ENCODE peak calls at places on chromosomes 4 and X, in six cellular contexts. H is neural progenitor cell, A is esophagus squamous epithelium, W is A549, D is heart left ventricle, Q is mucosa of descending colon. F is an unnamed sample. For H3K4me1, the result is how much of the 10 kb centered on the place peaks cover.

GRCh38 chrX:18428006-18428405 is 2.6 kb downstream of the CDKL5 start:
- DNase-seq in H (no peak), A (no peak), W (no peak), D (no peak), Q (no peak), F (no peak)

GRCh38 chr4:26687728-26688127 is 103.8 kb downstream of the TBC1D19 start:
- DNase-seq in H (no peak), A (no peak), W (no peak), D (no peak), Q (no peak), F (no peak)

GRCh38 chr4:110970642-110971041 is 347.8 kb upstream of the PITX2 start:
- DNase-seq in H (peak), A (no peak), W (peak), D (no peak), Q (peak), F (no peak)

GRCh38 chr4:107950746-107951540 is 19.6 kb downstream of the CYP2U1 start:
- DNase-seq in H (no peak), A (no peak), W (no peak), D (no peak), Q (no peak), F (no peak)

GRCh38 chrX:9285342-9285771 is 179.5 kb upstream of the TBL1X start:
- DNase-seq in H (no peak), A (no peak), W (no peak), D (no peak), Q (no peak), F (no peak)

GRCh38 chr4:42515156-42515884 is 118.0 kb downstream of the SHISA3 start:
- DNase-seq in H (no peak), A (no peak), W (no peak), D (no peak), Q (no peak), F (no peak)

GRCh38 chr4:4245172-4245571 is 2.9 kb downstream of the TMEM128 start:
- DNase-seq in H (no peak), A (no peak), W (no peak), D (no peak), Q (no peak), F (peak)

GRCh38 chr4:98663226-98664006 is 5.0 kb upstream of the TSPAN5 start:
- DNase-seq in H (no peak), A (no peak), W (no peak), D (no peak), Q (no peak), F (no peak)

GRCh38 chrX:120334137-120334536 is 22.9 kb upstream of the TMEM255A start:
- DNase-seq in H (no peak), A (no peak), W (no peak), D (no peak), Q (no peak), F (no peak)

GRCh38 chr4:76886848-76887441 is 11.0 kb downstream of the SOWAHB start:
- DNase-seq in H (no peak), A (no peak), W (no peak), D (no peak), Q (no peak), F (no peak)

GRCh38 chrX:22059800-22060199 is 27.7 kb downstream of the PHEX start:
- DNase-seq in H (no peak), A (no peak), W (no peak), D (no peak), Q (no peak), F (no peak)

GRCh38 chr4:20075479-20075878 is 176.2 kb upstream of the SLIT2 start:
- DNase-seq in H (no peak), A (no peak), W (no peak), D (no peak), Q (no peak), F (no peak)

GRCh38 chr4:144449623-144450022 is 196.3 kb upstream of the HHIP start:
- DNase-seq in H (no peak), A (no peak), W (no peak), D (no peak), Q (no peak), F (no peak)

GRCh38 chrX:2650865-2651264 is 40.2 kb upstream of the CD99 start:
- DNase-seq in H (no peak), A (no peak), W (no peak), D (no peak), Q (no peak), F (no peak)

GRCh38 chrX:2656243-2656836 is 34.8 kb upstream of the CD99 start:
- DNase-seq in H (no peak), A (no peak), W (no peak), D (no peak), Q (no peak), F (no peak)

GRCh38 chrX:2650037-2650436 is 41.1 kb upstream of the CD99 start:
- DNase-seq in H (no peak), A (no peak), W (no peak), D (no peak), Q (no peak), F (no peak)

GRCh38 chrX:2654436-2655340 is 36.4 kb upstream of the CD99 start:
- DNase-seq in H (no peak), A (no peak), W (peak), D (no peak), Q (peak), F (no peak)

GRCh38 chrX:2652106-2652505 is 39.0 kb upstream of the CD99 start:
- DNase-seq in H (peak), A (no peak), W (peak), D (no peak), Q (no peak), F (no peak)
- TF ChIP-seq CTCF in H (peak), A (no peak), W (no peak), D (no peak), Q (no peak), F (no peak)

DNA sequence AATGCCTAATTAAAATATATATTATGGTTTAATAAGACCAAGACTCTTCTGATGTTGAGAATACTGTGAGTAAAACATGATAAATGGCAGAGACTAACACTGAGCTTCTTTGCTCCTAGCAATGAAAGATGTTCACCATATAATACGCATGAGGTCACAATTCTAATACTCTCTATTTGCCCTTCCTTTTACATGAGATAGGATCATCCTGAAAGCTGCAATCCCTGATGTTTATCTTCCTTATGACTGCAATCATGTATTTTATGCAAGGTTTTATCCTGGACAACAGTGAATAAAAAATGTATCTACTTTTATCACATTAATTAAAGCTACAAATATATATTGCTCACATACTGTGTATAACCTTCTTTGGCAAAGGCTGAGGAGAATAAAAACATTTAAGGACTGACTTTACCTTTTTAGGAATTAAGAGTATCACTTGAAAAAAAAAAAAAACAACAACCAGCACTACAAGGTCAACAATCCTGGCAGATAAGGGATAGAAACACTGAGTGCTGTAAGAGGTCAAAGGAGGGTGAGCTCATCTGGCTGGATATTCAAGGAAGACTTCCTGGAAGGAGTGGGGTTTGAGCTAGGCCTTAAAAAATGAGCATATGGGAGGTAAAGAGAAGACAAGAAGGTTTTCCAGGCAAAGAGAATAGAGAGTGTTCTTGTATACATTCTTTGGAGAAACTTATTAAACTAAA is 99.9 kb downstream of the AREG start:
- DNase-seq in H (no peak), A (no peak), W (peak), D (no peak), Q (no peak), F (no peak)
- H3K4me1 ChIP-seq in H (under half), A (under half), W (half or more), D (under half), Q (under half), F (under half)

GRCh38 chr4:5753766-5754528 is 42.9 kb downstream of the EVC start:
- DNase-seq in H (no peak), A (no peak), W (peak), D (no peak), Q (no peak), F (peak)

GRCh38 chr4:5751073-5751917 is 40.3 kb downstream of the EVC start:
- DNase-seq in H (no peak), A (no peak), W (no peak), D (no peak), Q (no peak), F (peak)

GRCh38 chr4:5753366-5753765 is 42.4 kb downstream of the EVC start:
- DNase-seq in H (no peak), A (no peak), W (no peak), D (no peak), Q (no peak), F (peak)

GRCh38 chr4:5752803-5753184 is 41.8 kb downstream of the EVC start:
- DNase-seq in H (no peak), A (no peak), W (no peak), D (no peak), Q (no peak), F (no peak)

GRCh38 chr4:5751918-5752802 is 41.2 kb downstream of the EVC start:
- DNase-seq in H (peak), A (no peak), W (no peak), D (no peak), Q (no peak), F (no peak)
- TF ChIP-seq CTCF in H (no peak), A (no peak), W (no peak), D (no peak), Q (no peak), F (no peak)

GRCh38 chrX:134177527-134177926 is 59.5 kb upstream of the CCDC160 start:
- DNase-seq in H (peak), A (no peak), W (no peak), D (no peak), Q (no peak), F (no peak)
- H3K4me1 ChIP-seq in H (half or more), A (under half), W (under half), D (under half), Q (under half), F (under half)

GRCh38 chr4:123816970-123817688 is 420.5 kb downstream of the SPRY1 start:
- DNase-seq in H (no peak), A (no peak), W (no peak), D (no peak), Q (no peak), F (no peak)

GRCh38 chr4:123816462-123816861 is 419.9 kb downstream of the SPRY1 start:
- DNase-seq in H (no peak), A (no peak), W (no peak), D (no peak), Q (no peak), F (no peak)

GRCh38 chr4:123822353-123822752 is 425.8 kb downstream of the SPRY1 start:
- DNase-seq in H (no peak), A (no peak), W (no peak), D (no peak), Q (no peak), F (no peak)

GRCh38 chr4:123821861-123822260 is 425.3 kb downstream of the SPRY1 start:
- DNase-seq in H (no peak), A (no peak), W (peak), D (no peak), Q (no peak), F (no peak)

GRCh38 chr4:123819362-123820035 is 422.9 kb downstream of the SPRY1 start:
- DNase-seq in H (no peak), A (no peak), W (no peak), D (no peak), Q (no peak), F (no peak)
- TF ChIP-seq CTCF in H (no peak), A (no peak), W (no peak), D (no peak), Q (no peak), F (no peak)

F was measured in ascending aorta.